ENCODE peak calls at places on chromosome 18, in nine cellular contexts. Y, A, Q, G, L, F, C, H and B are unnamed samples.

GRCh38 chr18:46810481-46811000 is 53.7 kb upstream of the ST8SIA5 start:
- DNase-seq in L (no peak), A (no peak), G (no peak), F (no peak), Q (no peak), C (no peak), Y (no peak), H (no peak), B (no peak)

GRCh38 chr18:23992119-23992940 is 22.2 kb upstream of the TTC39C start:
- DNase-seq in C (no peak), H (peak), F (peak), A (no peak), Y (no peak), Q (no peak), L (peak), G (no peak), B (peak)

GRCh38 chr18:25230658-25231326 is 121.2 kb downstream of the ZNF521 start:
- DNase-seq in C (peak), G (peak), Y (no peak), F (peak), A (no peak), Q (no peak), L (peak), H (no peak), B (peak)

GRCh38 chr18:7414459-7414858 is 152.7 kb upstream of the PTPRM start:
- DNase-seq in Y (no peak), C (no peak), A (no peak), Q (no peak), G (no peak), F (no peak), H (peak), L (peak), B (peak)

GRCh38 chr18:22613788-22614187 is 196.1 kb upstream of the CTAGE1 start:
- DNase-seq in G (no peak), A (no peak), Q (no peak), F (no peak), Y (no peak), L (no peak), H (no peak), C (no peak), B (no peak)

GRCh38 chr18:78733762-78734613 is 245.6 kb upstream of the SALL3 start:
- DNase-seq in L (no peak), F (no peak), Y (no peak), Q (no peak), C (no peak), A (no peak), H (no peak), G (no peak), B (peak)

GRCh38 chr18:9153281-9153680 is 16.7 kb downstream of the ANKRD12 start:
- DNase-seq in Q (no peak), G (no peak), C (no peak), A (no peak), F (no peak), H (no peak), Y (no peak), L (no peak), B (no peak)

GRCh38 chr18:62460851-62461300 is 61.9 kb upstream of the ZCCHC2 start:
- DNase-seq in Y (no peak), H (no peak), F (no peak), A (no peak), L (peak), Q (no peak), C (no peak), G (no peak), B (no peak)

GRCh38 chr18:45066868-45067267 is 386.2 kb downstream of the SETBP1 start:
- DNase-seq in L (no peak), G (peak), H (no peak), F (no peak), A (no peak), Q (no peak), Y (no peak), C (no peak), B (no peak)

GRCh38 chr18:58013241-58014211 is 30.5 kb upstream of the NEDD4L start:
- DNase-seq in A (no peak), H (peak), Y (no peak), Q (no peak), L (no peak), C (no peak), G (no peak), F (no peak), B (no peak)

GRCh38 chr18:63534615-63535014 is 7.6 kb upstream of the SERPINB12 start:
- DNase-seq in Q (no peak), H (no peak), C (no peak), F (no peak), Y (no peak), G (no peak), L (no peak), A (no peak), B (no peak)

GRCh38 chr18:59265246-59266018 is 7.8 kb downstream of the RAX start:
- DNase-seq in L (peak), Y (no peak), A (peak), H (peak), G (peak), C (peak), F (no peak), Q (no peak), B (no peak)

GRCh38 chr18:72544092-72544886 is at the start of gene CBLN2:
- DNase-seq in C (peak), Y (peak), Q (no peak), L (peak), A (peak), H (peak), G (peak), F (no peak), B (no peak)

GRCh38 chr18:77635441-77635840 is 385.8 kb downstream of the GALR1 start:
- DNase-seq in Y (no peak), F (no peak), Q (no peak), G (no peak), C (no peak), H (no peak), A (no peak), L (no peak), B (no peak)

GRCh38 chr18:35415511-35416427 is 38.6 kb upstream of the ZNF396 start:
- DNase-seq in G (no peak), H (no peak), L (no peak), C (no peak), Q (no peak), A (no peak), F (no peak), Y (no peak), B (no peak)

GRCh38 chr18:54392621-54393023 is 34.9 kb downstream of the C18orf54 start:
- DNase-seq in G (peak), Q (no peak), A (peak), L (peak), F (no peak), C (no peak), Y (no peak), H (peak), B (no peak)

GRCh38 chr18:63319383-63320040 is at the start of gene BCL2:
- DNase-seq in L (no peak), Y (peak), Q (no peak), H (peak), G (peak), C (peak), A (peak), F (peak), B (no peak)